ENCODE peak calls at places on chromosomes 1 and 21, in nine cellular contexts. B, Z, W, K, M, G, U, J and F are unnamed samples.

GRCh38 chr21:8989261-8989882 is 1532.0 kb upstream of the TPTE start:
- DNase-seq in M (no peak), Z (no peak), K (no peak), W (no peak), G (no peak), U (no peak), B (no peak), J (no peak), F (no peak)

GRCh38 chr1:56202186-56202585 is 377.2 kb downstream of the PLPP3 start:
- DNase-seq in M (no peak), U (no peak), B (no peak), K (no peak), J (no peak), W (no peak), Z (no peak), G (no peak), F (no peak)

GRCh38 chr21:36791695-36792451 is 93.0 kb downstream of the SIM2 start:
- DNase-seq in K (no peak), W (no peak), J (no peak), U (no peak), G (no peak), M (no peak), Z (no peak), B (no peak), F (no peak)

GRCh38 chr21:43925096-43925481 is 60.1 kb downstream of the AGPAT3 start:
- DNase-seq in W (no peak), U (peak), B (no peak), K (no peak), G (no peak), J (no peak), M (no peak), Z (no peak), F (no peak)

GRCh38 chr1:169110265-169110664 is 3.8 kb downstream of the ATP1B1 start:
- DNase-seq in Z (no peak), K (no peak), M (no peak), U (no peak), W (no peak), G (no peak), J (no peak), B (no peak), F (peak)

GRCh38 chr1:21234779-21235178 is 55.5 kb downstream of the ECE1 start:
- DNase-seq in K (no peak), W (no peak), Z (no peak), G (no peak), U (no peak), J (no peak), M (no peak), B (no peak), F (no peak)

GRCh38 chr1:16921391-16922185 is at the start of gene CROCC:
- DNase-seq in Z (peak), M (no peak), U (no peak), W (no peak), K (peak), G (peak), J (peak), B (peak), F (no peak)

GRCh38 chr1:59046730-59047157 is 250.2 kb upstream of the FGGY start:
- DNase-seq in W (no peak), J (no peak), B (peak), M (peak), G (peak), U (no peak), Z (peak), K (peak), F (no peak)

GRCh38 chr1:220788146-220788545 is 1.4 kb downstream of the MTARC1 start:
- DNase-seq in Z (no peak), W (no peak), U (no peak), B (peak), M (no peak), K (no peak), J (no peak), G (peak), F (no peak)

GRCh38 chr1:111030590-111030989 is 66.9 kb upstream of the LRIF1 start:
- DNase-seq in M (peak), B (peak), K (peak), U (peak), W (peak), J (peak), G (peak), Z (peak), F (peak)

GRCh38 chr1:246160905-246161304 is 346.2 kb downstream of the SMYD3 start:
- DNase-seq in M (no peak), J (no peak), W (no peak), B (no peak), U (no peak), G (no peak), K (no peak), Z (no peak), F (peak)

GRCh38 chr1:51990478-51990965 is at the start of gene RAB3B:
- DNase-seq in M (peak), B (peak), Z (peak), W (peak), U (peak), G (peak), J (no peak), K (peak), F (peak)

GRCh38 chr1:179029293-179029692 is 3.6 kb downstream of the FAM20B start:
- DNase-seq in U (no peak), K (no peak), W (no peak), J (no peak), B (no peak), M (no peak), Z (no peak), G (no peak), F (no peak)

GRCh38 chr1:57162607-57163235 is 196.9 kb upstream of the C8B start:
- DNase-seq in Z (no peak), W (no peak), G (no peak), K (no peak), B (no peak), M (no peak), J (no peak), U (no peak), F (no peak)

GRCh38 chr21:27477321-27477720 is 510.4 kb upstream of the ADAMTS5 start:
- DNase-seq in Z (no peak), K (no peak), U (no peak), W (no peak), B (peak), G (no peak), J (no peak), M (no peak), F (no peak)

GRCh38 chr1:7732331-7732730 is 38.8 kb upstream of the VAMP3 start:
- DNase-seq in B (no peak), J (no peak), W (no peak), U (no peak), K (no peak), M (no peak), G (no peak), Z (no peak), F (no peak)

GRCh38 chr1:38486115-38486514 is 373.5 kb downstream of the RRAGC start:
- DNase-seq in B (no peak), G (no peak), M (no peak), K (no peak), U (no peak), W (no peak), J (no peak), Z (no peak), F (no peak)

GRCh38 chr1:6037338-6037762 is 8.3 kb upstream of the KCNAB2 start:
- DNase-seq in K (peak), Z (no peak), J (no peak), U (no peak), G (peak), W (no peak), B (no peak), M (no peak), F (no peak)

GRCh38 chr1:200139661-200140250 is 112.2 kb downstream of the NR5A2 start:
- DNase-seq in W (no peak), K (peak), B (peak), Z (peak), J (no peak), U (no peak), M (no peak), G (peak), F (peak)

GRCh38 chr1:209354111-209354839 is 229.2 kb upstream of the CAMK1G start:
- DNase-seq in U (peak), W (no peak), B (peak), Z (peak), G (peak), K (peak), M (peak), J (peak), F (peak)

GRCh38 chr1:203089651-203090045 is 3.8 kb upstream of the MYOG start:
- DNase-seq in B (no peak), W (no peak), G (no peak), M (no peak), Z (no peak), J (no peak), K (no peak), U (no peak), F (no peak)

GRCh38 chr1:109821831-109822745 is 58.4 kb upstream of the EPS8L3 start:
- DNase-seq in Z (no peak), W (no peak), U (no peak), J (no peak), M (no peak), G (no peak), K (no peak), B (peak), F (no peak)

GRCh38 chr1:109814223-109814622 is 50.5 kb upstream of the EPS8L3 start:
- DNase-seq in B (no peak), J (no peak), G (no peak), W (no peak), M (no peak), K (no peak), Z (no peak), U (no peak), F (no peak)

GRCh38 chr1:207321790-207322530 is 482 bp downstream of the CD55 start:
- DNase-seq in B (peak), G (peak), K (peak), J (peak), M (no peak), U (no peak), W (no peak), Z (no peak), F (peak)

GRCh38 chr1:94115254-94115899 is 5.6 kb downstream of the ABCA4 start:
- DNase-seq in K (no peak), W (no peak), M (no peak), G (no peak), Z (no peak), B (no peak), U (no peak), J (no peak), F (no peak)